ENCODE peak calls at places on chromosomes 3 and 15, in nine cellular contexts. E is BE2C, L is uterus, I is thoracic aorta, U is transverse colon, N is HCT116, T is cardiac muscle cell, B is right atrium auricular region, O is neural progenitor cell. R is an unnamed sample.

GRCh38 chr3:12900885-12901411 is 59.6 kb upstream of the RPL32 start:
- DNase-seq in I (no peak), O (no peak), E (no peak), U (no peak), B (no peak), T (no peak), N (no peak), L (no peak), R (peak; percentile 23)

GRCh38 chr3:186757214-186757613 is 26.2 kb upstream of the EIF4A2 start:
- DNase-seq in T (no peak), N (no peak), I (no peak), E (no peak), U (no peak), B (no peak), O (no peak), L (no peak), R (no peak)

GRCh38 chr3:158489181-158489580 is 81.8 kb upstream of the MLF1 start:
- DNase-seq in B (no peak), E (peak; percentile 58), N (no peak), T (no peak), O (no peak), L (no peak), U (no peak), I (no peak), R (no peak)

GRCh38 chr3:69745503-69745902 is 6.2 kb downstream of the MITF start:
- DNase-seq in B (no peak), O (no peak), I (no peak), N (no peak), T (no peak), E (no peak), L (no peak), U (no peak), R (no peak)

GRCh38 chr3:160677459-160677901 is 520 bp downstream of the ARL14 start:
- DNase-seq in B (no peak), L (no peak), U (peak; percentile 37), N (no peak), O (peak; percentile 44), I (no peak), E (no peak), T (no peak), R (no peak)

GRCh38 chr3:159865042-159865579 is 123.5 kb upstream of the IL12A start:
- DNase-seq in L (no peak), E (no peak), B (no peak), T (no peak), N (no peak), I (no peak), O (no peak), U (no peak), R (no peak)

GRCh38 chr3:177490626-177491025 is 293.3 kb upstream of the TBL1XR1 start:
- DNase-seq in N (no peak), O (no peak), E (no peak), L (no peak), T (no peak), U (no peak), I (no peak), B (no peak), R (no peak)

GRCh38 chr3:131896285-131896684 is 138.5 kb downstream of the CPNE4 start:
- DNase-seq in N (no peak), T (no peak), I (no peak), L (no peak), O (no peak), E (no peak), B (no peak), U (no peak), R (no peak)

GRCh38 chr3:15368561-15369135 is 36.3 kb upstream of the SH3BP5 start:
- DNase-seq in E (no peak), N (no peak), U (no peak), B (no peak), I (no peak), O (no peak), T (peak; percentile 13), L (no peak), R (no peak)

GRCh38 chr15:77282333-77282732 is 137.6 kb downstream of the PEAK1 start:
- DNase-seq in B (no peak), I (no peak), U (no peak), L (peak; percentile 39), O (peak; percentile 45), E (no peak), T (peak; percentile 48), N (no peak), R (peak; percentile 26)

GRCh38 chr3:16884748-16885587 is at the start of gene PLCL2:
- DNase-seq in N (no peak), B (no peak), U (peak; percentile 61), T (peak; percentile 58), O (peak; percentile 76), E (peak; percentile 34), L (peak; percentile 55), I (no peak), R (peak; percentile 52)

GRCh38 chr3:102233881-102234280 is 200.9 kb upstream of the ZPLD1 start:
- DNase-seq in B (no peak), L (no peak), U (no peak), T (no peak), O (no peak), E (no peak), I (no peak), N (no peak), R (no peak)

GRCh38 chr3:33440578-33441321 is 545 bp upstream of the UBP1 start:
- DNase-seq in O (peak; percentile 98), E (peak; percentile 96), I (peak; percentile 96), N (peak; percentile 100), L (peak; percentile 100), T (peak; percentile 100), U (no peak), B (peak; percentile 99), R (peak; percentile 100)

GRCh38 chr3:85790445-85791030 is 831.7 kb downstream of the CADM2 start:
- DNase-seq in U (no peak), T (no peak), O (peak; percentile 1), E (no peak), N (no peak), B (no peak), I (no peak), L (no peak), R (no peak)

GRCh38 chr15:91965501-91966180 is 112.1 kb downstream of the SLCO3A1 start:
- DNase-seq in B (no peak), I (peak; percentile 52), U (no peak), T (peak; percentile 53), L (no peak), N (peak; percentile 27), O (no peak), E (no peak), R (no peak)

GRCh38 chr15:48084759-48085420 is 35.9 kb upstream of the SLC24A5 start:
- DNase-seq in E (peak; percentile 38), L (no peak), T (peak; percentile 46), I (no peak), N (no peak), B (no peak), O (peak; percentile 68), U (no peak), R (no peak)

GRCh38 chr3:57094606-57095005 is 34.1 kb downstream of the SPATA12 start:
- DNase-seq in B (no peak), N (no peak), L (no peak), O (no peak), U (no peak), T (peak; percentile 31), I (no peak), E (no peak), R (no peak)

GRCh38 chr15:59299919-59300617 is 72.6 kb downstream of the MYO1E start:
- DNase-seq in T (peak; percentile 98), I (peak; percentile 83), L (peak; percentile 69), E (no peak), B (peak; percentile 91), N (peak; percentile 86), U (peak; percentile 90), O (no peak), R (peak; percentile 67)
- H3K4me1 ChIP-seq in T (no peaks in the 10 kb centered on the region), I (peaks cover 31% of the 10 kb centered on the region), L (peaks cover 12% of the 10 kb centered on the region), E (no peaks in the 10 kb centered on the region), B (peaks cover 34% of the 10 kb centered on the region), N (peaks cover 78% of the 10 kb centered on the region), U (peaks cover 10% of the 10 kb centered on the region), O (peaks cover 20% of the 10 kb centered on the region), R (peaks cover 52% of the 10 kb centered on the region)

DNA sequence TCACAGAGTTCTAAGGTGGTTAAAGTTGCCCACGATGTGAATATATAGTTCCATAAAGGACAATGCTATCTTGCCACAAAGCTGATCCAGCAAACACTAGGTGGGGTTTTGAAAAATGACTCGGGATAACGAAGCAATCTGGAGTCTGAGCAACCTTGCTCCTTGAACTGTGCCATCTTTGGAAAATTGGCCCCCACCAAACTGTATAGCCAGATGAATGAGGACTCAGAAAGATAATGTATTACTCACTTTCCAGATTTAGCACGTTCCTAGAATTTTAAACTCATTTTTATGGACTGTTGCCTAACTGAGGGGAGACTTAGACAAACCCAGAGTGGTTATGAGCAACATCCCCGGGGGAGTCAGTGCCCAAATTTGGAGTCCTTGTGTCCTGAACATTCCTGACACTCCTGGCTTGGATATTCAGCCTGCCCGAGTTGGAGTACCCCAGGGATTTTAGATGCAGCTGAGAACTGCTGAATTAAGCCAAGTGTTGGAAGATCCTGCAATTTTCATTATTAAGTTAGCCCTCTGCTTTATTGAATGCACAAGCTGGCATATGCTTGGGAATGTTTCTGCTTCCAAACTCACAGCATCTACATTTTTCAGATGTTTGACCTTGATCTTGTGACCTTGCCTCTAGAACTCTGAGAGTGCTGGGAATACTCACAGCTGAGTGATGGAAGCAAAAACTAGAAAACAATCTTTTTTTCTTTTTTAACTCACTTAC is 8.8 kb upstream of the MAGI1 start:
- DNase-seq in I (no peak), O (no peak), B (no peak), T (peak; percentile 92), U (no peak), N (no peak), L (no peak), E (no peak), R (peak; percentile 38)
- TF ChIP-seq CTCF in I (no peak), O (no peak), B (no peak), T (peak; percentile 15), U (no peak), N (no peak), L (no peak), E (no peak), R (no peak)

DNA sequence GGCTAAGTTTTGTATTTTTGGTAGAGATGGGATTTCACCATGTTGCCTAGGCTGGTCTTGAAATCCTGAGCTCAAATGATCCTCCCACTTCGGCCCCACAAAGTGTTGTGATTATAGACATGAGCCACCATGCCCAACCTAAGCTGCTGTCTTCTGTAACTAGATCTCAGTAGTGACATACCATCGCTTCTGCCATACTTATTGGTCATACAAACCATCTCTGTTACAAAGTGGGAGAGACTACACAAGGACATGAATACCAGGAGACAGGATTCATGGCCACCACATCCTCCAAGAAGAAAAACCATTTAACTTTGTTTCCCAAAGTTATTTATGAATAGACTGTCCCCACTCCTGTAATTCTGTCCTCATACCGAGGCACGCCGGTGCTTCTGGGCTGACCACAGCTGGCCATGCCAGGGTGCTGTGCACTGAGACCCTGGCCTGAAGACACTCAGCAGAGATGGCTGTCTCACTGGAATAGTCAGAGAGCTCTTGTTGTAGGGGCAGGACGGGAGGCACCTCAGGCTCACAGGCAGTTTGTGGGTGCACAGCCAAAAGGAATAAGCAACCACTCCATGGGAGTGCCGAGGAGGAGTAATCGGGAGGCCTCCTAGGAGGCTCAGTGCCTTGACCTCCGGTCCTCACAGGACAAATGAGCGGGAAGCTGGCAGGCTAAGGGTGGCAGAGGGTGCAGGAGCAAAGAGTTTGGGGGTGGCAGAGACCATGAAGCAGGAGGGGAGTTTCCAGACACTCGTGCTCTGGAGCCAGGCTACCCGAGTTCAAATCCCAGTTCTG is 81.5 kb downstream of the SMAD6 start:
- DNase-seq in O (no peak), T (no peak), U (no peak), B (no peak), I (no peak), N (no peak), E (no peak), L (no peak), R (no peak)
- H3K36me3 ChIP-seq in O (no peaks in the 10 kb centered on the region), T (peaks cover 18% of the 10 kb centered on the region), U (no peaks in the 10 kb centered on the region), B (peaks cover 11% of the 10 kb centered on the region), I (peaks cover 3% of the 10 kb centered on the region), N (no peaks in the 10 kb centered on the region), E (peaks cover 26% of the 10 kb centered on the region), L (no peaks in the 10 kb centered on the region), R (no peaks in the 10 kb centered on the region)

GRCh38 chr15:74413350-74414080 is 20.2 kb downstream of the SEMA7A start:
- DNase-seq in N (no peak), U (no peak), I (no peak), B (no peak), E (no peak), T (no peak), O (no peak), L (no peak), R (no peak)
- H3K4me1 ChIP-seq in N (peaks cover 3% of the 10 kb centered on the region), U (no peaks in the 10 kb centered on the region), I (no peaks in the 10 kb centered on the region), B (peaks cover 15% of the 10 kb centered on the region), E (peaks cover 12% of the 10 kb centered on the region), T (peaks cover 1% of the 10 kb centered on the region), O (no peaks in the 10 kb centered on the region), L (no peaks in the 10 kb centered on the region), R (peaks cover 9% of the 10 kb centered on the region)

R was measured in heart left ventricle.